ENCODE peak calls at places on chromosomes 7 and 10, in six cellular contexts. U is HCT116, G is GM12878, W is H1, N is HepG2, D is K562. P is an unnamed sample.
A peak's percentile ranks its signal among the peaks of the same experiment; 100 is the strongest.

GRCh38 chr10:67114945-67115344 is 189.1 kb downstream of the LRRTM3 start:
- DNase-seq in U (no peak), G (no peak), W (no peak), N (peak; percentile 71), D (no peak), P (no peak)

GRCh38 chr10:35674843-35675242 is 32.7 kb upstream of the FZD8 start:
- DNase-seq in U (no peak), G (no peak), W (no peak), N (no peak), D (no peak), P (no peak)

GRCh38 chr7:73435471-73436009 is 2.0 kb downstream of the FZD9 start:
- DNase-seq in U (no peak), G (no peak), W (no peak), N (no peak), D (no peak), P (no peak)

GRCh38 chr10:117322258-117322657 is 53.0 kb downstream of the PDZD8 start:
- DNase-seq in U (no peak), G (no peak), W (no peak), N (no peak), D (no peak), P (no peak)

GRCh38 chr10:77770081-77770867 is 132.7 kb upstream of the KCNMA1 start:
- DNase-seq in U (no peak), G (no peak), W (no peak), N (no peak), D (no peak), P (no peak)

GRCh38 chr10:119346063-119346835 is 138.9 kb downstream of the GRK5 start:
- DNase-seq in U (no peak), G (no peak), W (no peak), N (no peak), D (no peak), P (no peak)

GRCh38 chr10:63825111-63825510 is 303.9 kb downstream of the REEP3 start:
- DNase-seq in U (no peak), G (no peak), W (no peak), N (no peak), D (no peak), P (no peak)

GRCh38 chr7:73451780-73452398 is 18.3 kb downstream of the FZD9 start:
- DNase-seq in U (peak; percentile 39), G (peak; percentile 9), W (no peak), N (peak; percentile 57), D (peak; percentile 72), P (peak; percentile 68)

GRCh38 chr7:148882668-148883232 is 1.3 kb downstream of the EZH2 start:
- DNase-seq in U (no peak), G (no peak), W (no peak), N (no peak), D (no peak), P (peak; percentile 52)

GRCh38 chr7:44157116-44158059 is 16.3 kb upstream of the MYL7 start:
- DNase-seq in U (no peak), G (no peak), W (no peak), N (no peak), D (peak; percentile 78), P (no peak)

GRCh38 chr10:122342293-122343134 is 32.0 kb upstream of the PLEKHA1 start:
- DNase-seq in U (peak; percentile 39), G (no peak), W (peak; percentile 55), N (peak; percentile 54), D (peak; percentile 47), P (peak; percentile 71)

GRCh38 chr10:20257422-20257821 is 441.2 kb downstream of the PLXDC2 start:
- DNase-seq in U (no peak), G (no peak), W (no peak), N (no peak), D (no peak), P (no peak)

GRCh38 chr10:100370561-100370975 is 23.5 kb downstream of the SCD start:
- DNase-seq in U (peak; percentile 72), G (no peak), W (no peak), N (peak; percentile 66), D (no peak), P (no peak)

GRCh38 chr7:158356454-158356853 is 231.2 kb downstream of the PTPRN2 start:
- DNase-seq in U (no peak), G (no peak), W (peak; percentile 20), N (no peak), D (no peak), P (no peak)

GRCh38 chr10:25701651-25702050 is 232.4 kb upstream of the MYO3A start:
- DNase-seq in U (no peak), G (no peak), W (no peak), N (no peak), D (no peak), P (no peak)

GRCh38 chr7:136027160-136027559 is 50.0 kb upstream of the MTPN start:
- DNase-seq in U (no peak), G (no peak), W (no peak), N (no peak), D (no peak), P (no peak)

GRCh38 chr7:105962353-105962752 is 711 bp upstream of the CDHR3 start:
- DNase-seq in U (no peak), G (no peak), W (no peak), N (no peak), D (no peak), P (no peak)

GRCh38 chr10:28984431-28984830 is 304.4 kb upstream of the LYZL1 start:
- DNase-seq in U (no peak), G (no peak), W (no peak), N (peak; percentile 33), D (peak; percentile 38), P (peak; percentile 93)

GRCh38 chr10:44576715-44577191 is 191.9 kb upstream of the CXCL12 start:
- DNase-seq in U (no peak), G (no peak), W (no peak), N (no peak), D (no peak), P (no peak)

GRCh38 chr7:12771378-12771877 is 84.0 kb downstream of the ARL4A start:
- DNase-seq in U (no peak), G (no peak), W (no peak), N (no peak), D (no peak), P (peak; percentile 99)

GRCh38 chr7:29946428-29947186 is 43.0 kb downstream of the SCRN1 start:
- DNase-seq in U (peak; percentile 42), G (no peak), W (peak; percentile 54), N (peak; percentile 19), D (no peak), P (peak; percentile 40)

GRCh38 chr7:15839415-15840100 is 153.1 kb upstream of the MEOX2 start:
- DNase-seq in U (no peak), G (no peak), W (peak; percentile 59), N (no peak), D (no peak), P (peak; percentile 78)

GRCh38 chr7:105530546-105530945 is 1.5 kb upstream of the RINT1 start:
- DNase-seq in U (no peak), G (no peak), W (no peak), N (no peak), D (no peak), P (no peak)

GRCh38 chr10:49187044-49187484 is 1.1 kb downstream of the TMEM273 start:
- DNase-seq in U (no peak), G (no peak), W (peak; percentile 27), N (no peak), D (no peak), P (peak; percentile 10)

GRCh38 chr10:71255817-71256660 is 43.7 kb downstream of the UNC5B start:
- DNase-seq in U (peak; percentile 56), G (no peak), W (no peak), N (no peak), D (no peak), P (peak; percentile 84)

GRCh38 chr7:87933953-87934698 is at the start of gene ADAM22:
- DNase-seq in U (peak; percentile 87), G (peak; percentile 83), W (peak; percentile 87), N (peak; percentile 78), D (peak; percentile 18), P (peak; percentile 89)
- H3K9ac ChIP-seq in U (peak within 1 kb of the TSS; percentile 76), G (peak within 1 kb of the TSS; percentile 74), W (peak within 1 kb of the TSS; percentile 57), N (peak within 1 kb of the TSS; percentile 49), D (peak within 1 kb of the TSS; percentile 80), P (no peak within 1 kb of the TSS)

GRCh38 chr10:132904169-132904813 is 38.1 kb downstream of the CFAP46 start:
- DNase-seq in U (peak; percentile 29), G (no peak), W (peak; percentile 83), N (peak; percentile 39), D (peak; percentile 62), P (peak; percentile 33)
- TF ChIP-seq EZH2 in U (no peak), G (no peak), W (no peak), N (no peak), D (no peak), P (no peak)

GRCh38 chr7:83837683-83838082 is 188.7 kb upstream of the SEMA3E start:
- DNase-seq in U (no peak), G (peak; percentile 1), W (no peak), N (no peak), D (no peak), P (no peak)

GRCh38 chr7:83836028-83836427 is 187.1 kb upstream of the SEMA3E start:
- DNase-seq in U (no peak), G (peak; percentile 5), W (no peak), N (no peak), D (no peak), P (no peak)

GRCh38 chr7:83835424-83835823 is 186.5 kb upstream of the SEMA3E start:
- DNase-seq in U (no peak), G (no peak), W (no peak), N (no peak), D (no peak), P (no peak)

GRCh38 chr7:83827036-83827435 is 178.1 kb upstream of the SEMA3E start:
- DNase-seq in U (no peak), G (no peak), W (no peak), N (no peak), D (no peak), P (no peak)

GRCh38 chr7:83832009-83832408 is 183.1 kb upstream of the SEMA3E start:
- DNase-seq in U (no peak), G (no peak), W (no peak), N (no peak), D (no peak), P (no peak)
- TF ChIP-seq MAX in U (no peak), G (no peak), W (no peak), N (no peak), D (no peak), P (no peak)

GRCh38 chr7:69654381-69654780 is 56.1 kb downstream of the AUTS2 start:
- DNase-seq in U (no peak), G (no peak), W (no peak), N (no peak), D (no peak), P (no peak)

GRCh38 chr7:69656890-69657289 is 58.6 kb downstream of the AUTS2 start:
- DNase-seq in U (no peak), G (no peak), W (no peak), N (no peak), D (no peak), P (no peak)

GRCh38 chr7:69657331-69657730 is 59.1 kb downstream of the AUTS2 start:
- DNase-seq in U (no peak), G (no peak), W (no peak), N (no peak), D (no peak), P (no peak)

GRCh38 chr7:69654849-69655707 is 56.8 kb downstream of the AUTS2 start:
- DNase-seq in U (no peak), G (no peak), W (no peak), N (no peak), D (no peak), P (no peak)

DNA sequence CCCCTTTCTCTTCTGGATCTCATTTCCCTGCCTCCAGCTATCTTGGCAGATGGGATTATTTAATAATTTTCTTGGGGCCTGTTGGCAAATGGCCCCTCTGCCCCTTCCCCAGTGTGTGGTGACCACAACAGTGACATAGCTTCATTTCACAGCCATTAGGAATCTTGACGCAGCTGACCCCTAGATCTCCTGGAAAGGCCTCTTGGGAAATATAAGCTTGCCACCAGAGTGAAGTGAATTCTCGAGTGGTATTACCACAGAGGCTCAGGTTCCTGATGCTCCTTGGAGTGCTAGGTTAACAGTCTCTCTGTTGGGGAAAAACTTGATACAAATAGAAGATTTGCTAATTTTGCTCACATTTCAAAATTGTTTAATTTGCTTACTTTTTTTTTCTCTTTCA is 57.8 kb downstream of the AUTS2 start:
- DNase-seq in U (no peak), G (no peak), W (no peak), N (no peak), D (no peak), P (no peak)
- H3K9ac ChIP-seq in U (no peak overlapping the region), G (no peak overlapping the region), W (no peak overlapping the region), N (no peak overlapping the region), D (no peak overlapping the region), P (no peak overlapping the region)